ENCODE peak calls at places on chromosomes 3 and 15, in ten cellular contexts. G, J, V, Y, M, A, B, C, L and T are unnamed samples.

GRCh38 chr15:77409259-77410156 is 10.4 kb downstream of the PEAK1 start:
- DNase-seq in G (no peak), J (no peak), V (no peak), Y (no peak), M (no peak), A (no peak), B (no peak), C (peak), L (no peak), T (no peak)

GRCh38 chr15:91007266-91007665 is 12.9 kb upstream of the PRC1 start:
- DNase-seq in G (no peak), J (no peak), V (no peak), Y (no peak), M (no peak), A (no peak), B (no peak), C (no peak), L (no peak), T (no peak)

GRCh38 chr3:64122476-64122875 is 99.2 kb upstream of the PSMD6 start:
- DNase-seq in G (no peak), J (no peak), V (no peak), Y (no peak), M (peak), A (no peak), B (no peak), C (no peak), L (no peak), T (no peak)

GRCh38 chr3:38136807-38137614 is at the start of gene ACAA1:
- DNase-seq in G (peak), J (peak), V (peak), Y (peak), M (peak), A (peak), B (peak), C (peak), L (peak), T (peak)

GRCh38 chr15:25177955-25178801 is 223.4 kb downstream of the SNRPN start:
- DNase-seq in G (no peak), J (no peak), V (no peak), Y (no peak), M (peak), A (no peak), B (peak), C (no peak), L (peak), T (no peak)

GRCh38 chr15:70280781-70281180 is 183.1 kb upstream of the TLE3 start:
- DNase-seq in G (no peak), J (no peak), V (no peak), Y (no peak), M (no peak), A (no peak), B (no peak), C (no peak), L (no peak), T (no peak)

GRCh38 chr3:169699070-169699469 is 35.6 kb upstream of the MECOM start:
- DNase-seq in G (no peak), J (no peak), V (no peak), Y (no peak), M (peak), A (no peak), B (no peak), C (no peak), L (no peak), T (no peak)

GRCh38 chr15:81115054-81115939 is 18.8 kb upstream of the CFAP161 start:
- DNase-seq in G (no peak), J (no peak), V (no peak), Y (no peak), M (no peak), A (no peak), B (no peak), C (no peak), L (no peak), T (no peak)

GRCh38 chr15:94610069-94610863 is 378.9 kb downstream of the MCTP2 start:
- DNase-seq in G (no peak), J (no peak), V (no peak), Y (no peak), M (no peak), A (no peak), B (no peak), C (peak), L (no peak), T (no peak)

GRCh38 chr15:98155356-98155755 is 194.9 kb downstream of the ARRDC4 start:
- DNase-seq in G (peak), J (no peak), V (peak), Y (peak), M (no peak), A (peak), B (no peak), C (no peak), L (no peak), T (no peak)

GRCh38 chr3:122513386-122514122 is 1.2 kb downstream of the KPNA1 start:
- DNase-seq in G (peak), J (no peak), V (no peak), Y (no peak), M (no peak), A (no peak), B (no peak), C (no peak), L (no peak), T (no peak)

GRCh38 chr3:57956119-57956832 is 51.9 kb upstream of the FLNB start:
- DNase-seq in G (peak), J (no peak), V (no peak), Y (peak), M (no peak), A (peak), B (no peak), C (no peak), L (no peak), T (no peak)

GRCh38 chr15:25170113-25170731 is 215.4 kb downstream of the SNRPN start:
- DNase-seq in G (no peak), J (peak), V (no peak), Y (no peak), M (no peak), A (no peak), B (peak), C (no peak), L (no peak), T (no peak)

GRCh38 chr3:170418422-170419300 is at the start of gene CLDN11:
- DNase-seq in G (peak), J (peak), V (peak), Y (peak), M (peak), A (no peak), B (peak), C (no peak), L (peak), T (no peak)

GRCh38 chr3:64674591-64675076 is 13.2 kb downstream of the ADAMTS9 start:
- DNase-seq in G (peak), J (no peak), V (no peak), Y (no peak), M (no peak), A (no peak), B (peak), C (no peak), L (no peak), T (no peak)

GRCh38 chr15:68154923-68155559 is 50.1 kb downstream of the CALML4 start:
- DNase-seq in G (peak), J (peak), V (peak), Y (peak), M (peak), A (peak), B (peak), C (peak), L (peak), T (no peak)

GRCh38 chr3:138328341-138328740 is 1.3 kb downstream of the NME9 start:
- DNase-seq in G (peak), J (no peak), V (no peak), Y (peak), M (no peak), A (peak), B (no peak), C (no peak), L (no peak), T (no peak)

GRCh38 chr15:92624401-92624991 is 31.1 kb downstream of the FAM174B start:
- DNase-seq in G (peak), J (no peak), V (no peak), Y (no peak), M (peak), A (no peak), B (no peak), C (no peak), L (peak), T (no peak)

GRCh38 chr3:105402287-105402801 is 35.6 kb downstream of the ALCAM start:
- DNase-seq in G (no peak), J (no peak), V (peak), Y (no peak), M (no peak), A (peak), B (peak), C (no peak), L (no peak), T (no peak)

GRCh38 chr3:30972449-30972848 is 78.0 kb upstream of the GADL1 start:
- DNase-seq in G (no peak), J (no peak), V (no peak), Y (no peak), M (no peak), A (no peak), B (no peak), C (no peak), L (no peak), T (no peak)

GRCh38 chr15:97761124-97761523 is 199.4 kb upstream of the ARRDC4 start:
- DNase-seq in G (no peak), J (no peak), V (peak), Y (no peak), M (no peak), A (no peak), B (no peak), C (no peak), L (no peak), T (no peak)

GRCh38 chr3:114108137-114108536 is 51.6 kb downstream of the QTRT2 start:
- DNase-seq in G (no peak), J (no peak), V (no peak), Y (no peak), M (no peak), A (no peak), B (no peak), C (no peak), L (no peak), T (no peak)

GRCh38 chr3:147619925-147620580 is 210.9 kb downstream of the ZIC1 start:
- DNase-seq in G (no peak), J (no peak), V (no peak), Y (no peak), M (no peak), A (no peak), B (no peak), C (no peak), L (no peak), T (no peak)

GRCh38 chr3:134364061-134364935 is 9.9 kb downstream of the AMOTL2 start:
- DNase-seq in G (peak), J (peak), V (peak), Y (peak), M (peak), A (peak), B (peak), C (peak), L (peak), T (peak)

GRCh38 chr3:127254001-127254400 is 33.8 kb downstream of the PRR20G start:
- DNase-seq in G (no peak), J (no peak), V (no peak), Y (no peak), M (no peak), A (no peak), B (no peak), C (no peak), L (no peak), T (no peak)

GRCh38 chr15:75123395-75123794 is 78.3 kb upstream of the C15orf39 start:
- DNase-seq in G (peak), J (no peak), V (no peak), Y (peak), M (no peak), A (peak), B (no peak), C (no peak), L (no peak), T (no peak)

GRCh38 chr3:139541156-139541897 is 1.8 kb upstream of the RBP1 start:
- DNase-seq in G (no peak), J (no peak), V (no peak), Y (no peak), M (no peak), A (no peak), B (no peak), C (no peak), L (no peak), T (no peak)

GRCh38 chr3:156630081-156630772 is 44.2 kb upstream of the TIPARP start:
- DNase-seq in G (peak), J (no peak), V (peak), Y (no peak), M (no peak), A (peak), B (no peak), C (no peak), L (no peak), T (no peak)

GRCh38 chr3:4704552-4704951 is 211.4 kb downstream of the ITPR1 start:
- DNase-seq in G (no peak), J (no peak), V (no peak), Y (no peak), M (no peak), A (no peak), B (no peak), C (no peak), L (no peak), T (no peak)

GRCh38 chr3:96814581-96815567 is at the start of gene EPHA6:
- DNase-seq in G (peak), J (peak), V (no peak), Y (no peak), M (no peak), A (no peak), B (peak), C (no peak), L (no peak), T (no peak)

GRCh38 chr3:16508591-16508995 is 4.9 kb downstream of the RFTN1 start:
- DNase-seq in G (peak), J (no peak), V (no peak), Y (no peak), M (no peak), A (no peak), B (no peak), C (peak), L (no peak), T (no peak)

DNA sequence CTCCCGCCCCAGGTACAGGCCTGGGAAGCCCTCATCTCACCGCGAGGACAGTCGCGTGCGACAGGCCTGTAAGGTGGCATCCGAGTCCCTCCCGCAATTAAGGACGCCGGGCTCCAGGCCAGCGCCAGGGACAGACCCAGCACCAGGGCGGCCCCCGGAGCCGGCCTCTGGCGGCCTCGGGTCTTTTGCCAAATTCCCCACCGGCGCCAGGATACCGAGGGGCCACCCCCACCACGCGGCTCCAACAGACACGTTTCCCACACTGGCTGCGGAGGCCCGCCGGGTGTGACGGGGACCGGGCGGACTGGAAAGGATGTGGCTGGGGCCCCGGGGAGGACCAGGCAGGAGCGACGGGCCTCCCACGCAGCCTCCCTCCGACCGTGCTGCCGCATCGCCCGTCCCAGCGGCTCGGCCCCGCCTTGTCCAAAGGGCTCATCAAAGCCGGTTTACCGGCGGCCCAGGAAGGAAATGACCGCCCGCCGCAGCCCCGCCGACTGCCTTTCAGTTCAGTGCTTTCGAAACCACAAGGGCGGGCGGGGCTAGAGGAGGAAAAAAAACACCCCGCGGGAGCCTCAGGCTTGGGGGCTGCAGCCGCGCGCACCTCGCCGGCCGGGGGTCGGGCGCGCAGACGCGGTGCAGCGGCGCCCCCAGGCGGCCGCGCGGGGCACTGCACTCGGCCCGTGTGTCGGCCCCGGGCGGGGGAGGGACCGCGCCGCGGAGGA is 11.2 kb downstream of the XXYLT1 start:
- DNase-seq in G (peak), J (peak), V (peak), Y (peak), M (peak), A (peak), B (peak), C (peak), L (peak), T (peak)
- TF ChIP-seq CTCF in G (peak), J (peak), V (peak), Y (no peak), M (peak), A (peak), B (peak), C (peak), L (peak), T (peak)

GRCh38 chr3:158258619-158259018 is 148.7 kb downstream of the RSRC1 start:
- DNase-seq in G (no peak), J (no peak), V (no peak), Y (no peak), M (no peak), A (no peak), B (no peak), C (no peak), L (no peak), T (no peak)

GRCh38 chr3:158260392-158260791 is 150.5 kb downstream of the RSRC1 start:
- DNase-seq in G (no peak), J (no peak), V (no peak), Y (no peak), M (no peak), A (no peak), B (no peak), C (no peak), L (no peak), T (no peak)

GRCh38 chr3:158264894-158265293 is 155.0 kb downstream of the RSRC1 start:
- DNase-seq in G (peak), J (no peak), V (no peak), Y (no peak), M (no peak), A (no peak), B (no peak), C (no peak), L (no peak), T (no peak)

GRCh38 chr3:158267015-158267414 is 157.1 kb downstream of the RSRC1 start:
- DNase-seq in G (no peak), J (no peak), V (no peak), Y (no peak), M (no peak), A (no peak), B (no peak), C (no peak), L (no peak), T (no peak)

GRCh38 chr3:158261371-158261991 is 151.6 kb downstream of the RSRC1 start:
- DNase-seq in G (no peak), J (no peak), V (no peak), Y (no peak), M (no peak), A (no peak), B (no peak), C (no peak), L (no peak), T (no peak)
- TF ChIP-seq CTCF in G (no peak), J (no peak), V (no peak), Y (peak), M (no peak), A (peak), B (peak), C (no peak), L (no peak), T (no peak)

GRCh38 chr3:43206632-43207031 is 79.7 kb upstream of the SNRK start:
- DNase-seq in G (no peak), J (no peak), V (no peak), Y (no peak), M (no peak), A (no peak), B (no peak), C (no peak), L (no peak), T (no peak)
- TF ChIP-seq CTCF in G (no peak), J (no peak), V (no peak), Y (no peak), M (no peak), A (peak), B (peak), C (no peak), L (no peak), T (no peak)

DNA sequence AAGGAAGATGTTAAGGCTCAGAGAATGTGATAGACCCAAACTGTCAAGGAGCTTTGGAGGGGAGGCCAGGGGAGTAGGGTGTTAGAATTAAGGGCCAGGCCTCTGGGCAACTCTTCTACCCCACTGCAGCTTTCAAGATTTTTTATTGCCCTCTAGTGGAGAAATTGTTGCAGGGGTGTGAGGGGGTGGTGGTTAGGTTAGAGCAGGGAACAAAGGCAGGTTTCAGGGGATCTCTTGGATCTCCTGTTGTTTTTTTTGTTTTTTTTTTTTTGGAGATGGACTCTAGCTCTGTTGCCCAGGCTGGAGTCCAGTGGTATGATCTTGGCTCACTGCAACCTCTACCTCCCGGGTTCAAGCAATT is 1.4 kb upstream of the SEC13 start:
- DNase-seq in G (no peak), J (no peak), V (peak), Y (no peak), M (no peak), A (no peak), B (no peak), C (peak), L (no peak), T (no peak)
- TF ChIP-seq CTCF in G (peak), J (peak), V (no peak), Y (peak), M (peak), A (peak), B (peak), C (peak), L (no peak), T (no peak)